ENCODE peak calls at places on chromosomes 7 and 10, in seven cellular contexts. Q is ovary; I is mesendoderm; F is colonic mucosa; C is CD4-positive, alpha-beta T cell; V is sigmoid colon; P is GM23338. U is an unnamed sample. For H3K27me3, the result is how much of the 10 kb centered on the place peaks cover.

GRCh38 chr10:67861750-67862460 is 22.6 kb upstream of the SIRT1 start:
- DNase-seq in Q (no peak), C (no peak), V (no peak), P (peak), I (peak), F (no peak), U (no peak)

GRCh38 chr10:7734821-7735220 is 31.7 kb downstream of the ITIH2 start:
- DNase-seq in P (peak), C (no peak), F (no peak), Q (no peak), V (no peak), I (peak), U (no peak)

GRCh38 chr7:5218564-5219360 is 28.7 kb downstream of the WIPI2 start:
- DNase-seq in F (no peak), C (no peak), Q (no peak), P (no peak), I (no peak), V (peak), U (no peak)

GRCh38 chr10:79196470-79197461 is 128.0 kb downstream of the ZMIZ1 start:
- DNase-seq in P (peak), C (peak), I (peak), Q (peak), F (peak), V (peak), U (no peak)

GRCh38 chr7:32616625-32617024 is 121.3 kb downstream of the AVL9 start:
- DNase-seq in P (no peak), Q (no peak), V (no peak), I (peak), C (no peak), F (no peak), U (no peak)

GRCh38 chr10:48391994-48392393 is 85.5 kb downstream of the MAPK8 start:
- DNase-seq in I (no peak), F (no peak), P (no peak), Q (no peak), C (no peak), V (no peak), U (no peak)

GRCh38 chr10:33790506-33791283 is 456.2 kb upstream of the NRP1 start:
- DNase-seq in I (peak), C (no peak), Q (no peak), F (no peak), P (no peak), V (no peak), U (no peak)

GRCh38 chr10:5743736-5744135 is 59.1 kb downstream of the TASOR2 start:
- DNase-seq in Q (no peak), I (no peak), C (no peak), P (no peak), F (no peak), V (no peak), U (no peak)

GRCh38 chr7:38463277-38464224 is 167.6 kb downstream of the AMPH start:
- DNase-seq in Q (peak), F (peak), V (peak), C (peak), I (no peak), P (no peak), U (peak)

GRCh38 chr10:115944538-115944937 is 328.5 kb downstream of the GFRA1 start:
- DNase-seq in V (no peak), F (no peak), Q (no peak), I (no peak), P (no peak), C (no peak), U (no peak)

GRCh38 chr7:6501586-6502564 is 49.4 kb downstream of the GRID2IP start:
- DNase-seq in I (no peak), V (no peak), F (no peak), C (no peak), Q (no peak), P (no peak), U (no peak)

GRCh38 chr7:139340808-139341057 is 404 bp upstream of the FMC1 start:
- DNase-seq in C (no peak), I (no peak), F (no peak), P (no peak), V (peak), Q (no peak), U (no peak)

GRCh38 chr10:36688717-36689116 is 436.7 kb upstream of the ANKRD30A start:
- DNase-seq in F (no peak), I (peak), V (no peak), P (peak), Q (no peak), C (no peak), U (no peak)

GRCh38 chr7:84216477-84216876 is 21.9 kb upstream of the SEMA3A start:
- DNase-seq in C (no peak), V (no peak), I (no peak), Q (no peak), P (no peak), F (no peak), U (no peak)

GRCh38 chr7:139777304-139777890 is 401 bp downstream of the HIPK2 start:
- DNase-seq in V (peak), F (peak), I (peak), Q (peak), P (peak), C (peak), U (no peak)

GRCh38 chr7:29895557-29895956 is 89.2 kb downstream of the WIPF3 start:
- DNase-seq in I (no peak), F (no peak), Q (no peak), P (no peak), C (no peak), V (no peak), U (no peak)

GRCh38 chr7:106313456-106313891 is 28.7 kb upstream of the NAMPT start:
- DNase-seq in Q (no peak), P (no peak), C (no peak), F (no peak), I (no peak), V (no peak), U (peak)

GRCh38 chr10:76324283-76324682 is 892.9 kb downstream of the LRMDA start:
- DNase-seq in P (no peak), Q (no peak), F (peak), I (no peak), C (no peak), V (peak), U (no peak)

GRCh38 chr7:54964136-54964535 is 54.7 kb upstream of the EGFR start:
- DNase-seq in Q (no peak), V (no peak), P (no peak), C (no peak), I (no peak), F (no peak), U (no peak)
- H3K27me3 ChIP-seq in Q (under half), V (under half), P (under half), C (under half), I (under half), F (under half), U (under half)

GRCh38 chr7:92634125-92634710 is 44.0 kb upstream of the FAM133B start:
- DNase-seq in C (no peak), P (no peak), Q (no peak), F (no peak), V (no peak), I (no peak), U (no peak)

GRCh38 chr7:92631067-92631829 is 41.1 kb upstream of the FAM133B start:
- DNase-seq in I (no peak), C (no peak), F (no peak), Q (no peak), P (no peak), V (no peak), U (no peak)

GRCh38 chr7:92633211-92633906 is 43.2 kb upstream of the FAM133B start:
- DNase-seq in Q (no peak), V (no peak), I (peak), P (no peak), F (peak), C (no peak), U (peak)

GRCh38 chr7:92631830-92632487 is 41.8 kb upstream of the FAM133B start:
- DNase-seq in P (no peak), C (no peak), I (no peak), V (no peak), F (no peak), Q (no peak), U (no peak)

DNA sequence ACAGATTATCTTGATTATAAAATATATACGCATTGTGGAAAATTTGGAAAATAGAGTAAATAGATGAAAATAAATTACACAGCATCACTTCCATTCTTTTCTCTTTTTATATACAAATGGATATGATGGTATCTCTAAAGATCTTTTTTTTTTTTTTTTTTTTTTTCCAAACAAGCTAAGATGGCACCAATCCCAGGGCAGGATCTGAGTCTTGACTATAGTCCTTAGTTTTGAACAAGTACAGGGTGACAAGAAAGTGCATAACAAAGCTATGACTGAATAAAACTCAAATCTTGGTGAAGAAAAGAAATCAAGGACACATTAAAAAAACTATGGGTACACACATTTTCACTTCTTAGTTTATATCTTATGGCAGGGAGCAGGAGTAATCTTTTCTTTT is 42.6 kb upstream of the FAM133B start:
- DNase-seq in I (no peak), C (no peak), Q (no peak), F (no peak), P (no peak), V (no peak), U (no peak)
- H3K27ac ChIP-seq in I (no peak), C (no peak), Q (no peak), F (peak), P (no peak), V (peak), U (peak)

GRCh38 chr10:11014671-11015141 is 3.0 kb upstream of the CELF2 start:
- DNase-seq in P (no peak), V (no peak), I (no peak), Q (no peak), C (no peak), F (peak), U (no peak)
- H3K27me3 ChIP-seq in P (under half), V (under half), I (under half), Q (under half), C (half or more), F (under half), U (under half)

GRCh38 chr10:124624456-124624855 is 119.7 kb downstream of the FAM53B start:
- DNase-seq in V (no peak), C (no peak), Q (no peak), P (no peak), I (no peak), F (no peak), U (no peak)

GRCh38 chr10:124625831-124626238 is 118.3 kb downstream of the FAM53B start:
- DNase-seq in F (no peak), I (no peak), P (no peak), V (no peak), Q (peak), C (no peak), U (no peak)

GRCh38 chr10:124622866-124623536 is 121.2 kb downstream of the FAM53B start:
- DNase-seq in C (no peak), Q (no peak), P (no peak), F (no peak), I (no peak), V (no peak), U (no peak)

GRCh38 chr10:124624006-124624405 is 120.2 kb downstream of the FAM53B start:
- DNase-seq in C (no peak), V (no peak), Q (no peak), F (no peak), I (no peak), P (no peak), U (no peak)

GRCh38 chr10:124624875-124625274 is 119.3 kb downstream of the FAM53B start:
- DNase-seq in C (no peak), Q (no peak), F (no peak), P (no peak), I (no peak), V (no peak), U (no peak)
- H3K27ac ChIP-seq in C (no peak), Q (no peak), F (no peak), P (no peak), I (no peak), V (no peak), U (no peak)

GRCh38 chr7:23256731-23257130 is 10.2 kb downstream of the GPNMB start:
- DNase-seq in F (no peak), P (no peak), C (no peak), I (no peak), V (no peak), Q (no peak), U (no peak)
- H3K27me3 ChIP-seq in F (under half), P (under half), C (under half), I (under half), V (under half), Q (under half), U (under half)

GRCh38 chr7:156041398-156041797 is 229.1 kb upstream of the SHH start:
- DNase-seq in Q (no peak), C (no peak), I (no peak), P (no peak), V (no peak), F (no peak), U (no peak)
- H3K27ac ChIP-seq in Q (no peak), C (no peak), I (no peak), P (no peak), V (no peak), F (no peak), U (no peak)

U was measured in AG04450.